ENCODE peak calls at places on chromosomes 5 and 9, in eight cellular contexts. F, X, H, B, G, T, C and M are unnamed samples.
A peak's percentile ranks its signal among the peaks of the same experiment; 100 is the strongest.

GRCh38 chr9:3348169-3348568 is 177.6 kb downstream of the RFX3 start:
- DNase-seq in T (no peak), X (no peak), G (no peak), B (no peak), C (no peak), H (no peak), F (no peak), M (no peak)

GRCh38 chr5:51201024-51201423 is 182.2 kb upstream of the ISL1 start:
- DNase-seq in C (no peak), X (no peak), B (no peak), F (no peak), T (no peak), H (no peak), G (no peak), M (no peak)

GRCh38 chr9:127642047-127642740 is 30.1 kb downstream of the STXBP1 start:
- DNase-seq in T (no peak), B (no peak), H (no peak), C (no peak), G (no peak), F (no peak), X (no peak), M (no peak)

GRCh38 chr5:14742427-14743010 is 78.0 kb downstream of the OTULIN start:
- DNase-seq in C (no peak), B (no peak), G (no peak), X (no peak), H (no peak), F (no peak), T (no peak), M (no peak)

GRCh38 chr9:96176901-96177718 is 124.9 kb downstream of the HSD17B3 start:
- DNase-seq in B (no peak), X (no peak), H (no peak), G (no peak), F (no peak), C (peak; percentile 74), T (peak; percentile 21), M (no peak)

GRCh38 chr5:111748304-111748763 is 8.7 kb downstream of the NREP start:
- DNase-seq in C (no peak), H (no peak), T (no peak), G (no peak), B (peak; percentile 91), F (no peak), X (no peak), M (no peak)

GRCh38 chr5:173236531-173237501 is 1.8 kb upstream of the NKX2-5 start:
- DNase-seq in F (no peak), C (no peak), H (no peak), T (no peak), X (no peak), G (no peak), B (no peak), M (no peak)

GRCh38 chr9:133702798-133703570 is 35.2 kb downstream of the SARDH start:
- DNase-seq in G (no peak), F (no peak), X (no peak), B (no peak), H (no peak), C (no peak), T (no peak), M (no peak)

GRCh38 chr9:127035423-127035822 is 87.0 kb downstream of the ANGPTL2 start:
- DNase-seq in H (no peak), X (no peak), F (no peak), B (peak; percentile 17), G (no peak), C (no peak), T (peak; percentile 19), M (no peak)

GRCh38 chr9:110252509-110253139 is 3.7 kb downstream of the TXN start:
- DNase-seq in T (no peak), B (no peak), C (no peak), X (no peak), G (no peak), H (no peak), F (no peak), M (no peak)

GRCh38 chr5:5659066-5659465 is 236.6 kb downstream of the ICE1 start:
- DNase-seq in T (no peak), H (no peak), F (no peak), B (no peak), C (no peak), G (no peak), X (no peak), M (no peak)

GRCh38 chr5:2462026-2462691 is 289.3 kb downstream of the IRX2 start:
- DNase-seq in B (no peak), H (no peak), F (no peak), X (no peak), C (no peak), T (no peak), G (no peak), M (no peak)

GRCh38 chr9:79263666-79264460 is 307.9 kb upstream of the TLE4 start:
- DNase-seq in T (no peak), X (no peak), F (no peak), B (peak; percentile 61), H (no peak), G (no peak), C (no peak), M (no peak)

GRCh38 chr5:180304431-180305375 is 12.8 kb upstream of the MAPK9 start:
- DNase-seq in F (no peak), X (no peak), T (no peak), H (no peak), C (no peak), B (no peak), G (no peak), M (no peak)

GRCh38 chr5:96509721-96510383 is 76.8 kb upstream of the PCSK1 start:
- DNase-seq in G (no peak), B (peak; percentile 97), C (no peak), H (no peak), T (no peak), F (no peak), X (peak; percentile 87), M (no peak)

GRCh38 chr5:112014771-112015170 is 257.8 kb upstream of the NREP start:
- DNase-seq in T (no peak), C (no peak), X (no peak), B (no peak), G (no peak), H (no peak), F (no peak), M (no peak)

DNA sequence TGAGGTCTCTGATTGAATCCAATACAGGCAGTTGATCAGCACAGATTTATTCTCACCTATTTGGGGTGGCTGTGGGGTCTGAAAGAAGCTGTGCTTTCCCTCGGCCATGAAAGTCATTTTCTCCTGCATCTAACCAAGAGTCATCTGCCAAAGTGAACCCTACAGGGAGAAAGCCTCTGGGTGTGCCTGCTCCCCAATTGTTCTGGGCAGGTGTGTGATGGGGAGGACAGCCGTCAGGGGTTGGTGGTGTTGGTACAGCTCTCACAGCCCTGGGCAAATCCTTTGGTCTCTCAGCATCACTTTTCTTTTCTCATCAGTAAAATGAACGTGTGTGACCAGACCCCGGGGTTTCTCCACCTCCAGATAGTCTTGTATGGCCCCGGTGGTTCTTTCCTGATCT is 2.5 kb downstream of the PHF2 start:
- DNase-seq in C (peak; percentile 10), X (no peak), B (no peak), G (no peak), T (no peak), H (no peak), F (no peak), M (no peak)
- H3K27ac ChIP-seq in C (peak overlapping the region; percentile 83), X (no peak overlapping the region), B (no peak overlapping the region), G (no peak overlapping the region), T (no peak overlapping the region), H (peak overlapping the region; percentile 90), F (no peak overlapping the region), M (no peak overlapping the region)

DNA sequence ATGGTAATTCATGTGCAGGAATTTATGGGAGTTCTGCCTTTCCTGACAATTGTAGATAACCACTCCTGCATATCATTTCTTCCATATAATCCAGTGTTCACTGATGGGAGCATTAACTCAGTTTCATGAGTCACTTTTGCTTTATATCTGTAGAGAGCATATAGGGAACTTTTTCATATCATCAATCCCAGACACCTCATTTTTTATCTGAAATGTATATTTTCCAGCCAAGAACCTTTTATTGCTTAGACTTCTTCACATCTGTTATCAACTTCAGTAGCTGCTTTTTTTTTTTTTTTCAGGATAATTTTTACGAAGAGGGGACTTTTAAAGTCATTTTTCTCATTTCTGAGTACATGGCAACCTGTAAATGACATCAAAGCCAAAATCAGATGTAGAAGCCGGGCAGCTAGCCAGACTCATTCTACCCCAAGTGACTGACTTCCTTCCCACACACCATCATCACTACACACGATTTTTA is 41.1 kb downstream of the NFX1 start:
- DNase-seq in T (no peak), H (no peak), B (peak; percentile 55), X (no peak), G (no peak), C (no peak), F (no peak), M (no peak)
- TF ChIP-seq POLR2A in T (no peak), H (no peak), B (no peak), X (no peak), G (no peak), C (no peak), F (no peak), M (no peak)

GRCh38 chr5:142792865-142793232 is 22.7 kb downstream of the ARHGAP26 start:
- DNase-seq in F (no peak), B (no peak), H (no peak), G (no peak), X (no peak), C (no peak), T (no peak), M (no peak)

GRCh38 chr5:142785211-142785610 is 15.0 kb downstream of the ARHGAP26 start:
- DNase-seq in C (no peak), B (no peak), H (no peak), X (no peak), G (no peak), F (no peak), T (no peak), M (no peak)

GRCh38 chr5:142792012-142792864 is 22.1 kb downstream of the ARHGAP26 start:
- DNase-seq in X (no peak), H (no peak), B (no peak), T (no peak), C (no peak), F (no peak), G (no peak), M (no peak)

GRCh38 chr5:142784405-142784955 is 14.3 kb downstream of the ARHGAP26 start:
- DNase-seq in G (no peak), H (no peak), B (no peak), X (no peak), C (no peak), T (no peak), F (no peak), M (no peak)

DNA sequence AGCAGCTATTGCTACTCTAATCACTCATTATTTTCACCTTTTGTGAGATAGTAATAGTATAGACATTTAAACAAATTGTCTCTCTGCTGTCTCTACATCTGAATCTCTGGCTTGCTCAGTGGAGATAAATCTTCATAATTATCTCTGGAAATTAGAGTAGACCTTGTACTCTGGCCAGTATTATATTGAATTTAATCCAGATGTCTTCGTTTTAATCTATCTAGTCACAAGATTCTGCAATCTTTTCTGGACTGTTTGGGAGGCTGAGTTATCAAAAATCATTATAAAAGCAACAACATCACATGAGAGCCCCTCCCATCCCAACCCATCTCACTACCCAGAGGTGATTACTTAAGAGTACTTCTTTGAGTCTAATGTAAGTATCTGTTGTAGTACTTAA is 19.0 kb downstream of the ARHGAP26 start:
- DNase-seq in X (no peak), C (no peak), F (no peak), B (no peak), T (no peak), G (no peak), H (no peak), M (no peak)
- H3K4me1 ChIP-seq in X (peaks cover 12% of the 10 kb centered on the region), C (no peaks in the 10 kb centered on the region), F (no peaks in the 10 kb centered on the region), B (no peaks in the 10 kb centered on the region), T (no peaks in the 10 kb centered on the region), G (peaks cover 4% of the 10 kb centered on the region), H (no peaks in the 10 kb centered on the region), M (no peaks in the 10 kb centered on the region)

GRCh38 chr5:146016764-146017484 is 80.5 kb downstream of the SH3RF2 start:
- DNase-seq in G (no peak), H (no peak), F (no peak), B (no peak), X (no peak), T (no peak), C (no peak), M (no peak)
- H3K27ac ChIP-seq in G (no peak overlapping the region), H (no peak overlapping the region), F (no peak overlapping the region), B (no peak overlapping the region), X (no peak overlapping the region), T (no peak overlapping the region), C (no peak overlapping the region), M (no peak overlapping the region)